ENCODE peak calls at places on chromosomes 6 and 20, in four cellular contexts. H, A, N and P are unnamed samples.

GRCh38 chr6:170286934-170287265 is 4.0 kb downstream of the DLL1 start:
- DNase-seq in N (no peak), H (no peak), A (no peak), P (no peak)

GRCh38 chr6:142551145-142551811 is 249.5 kb downstream of the ADGRG6 start:
- DNase-seq in H (no peak), N (no peak), A (no peak), P (no peak)

GRCh38 chr20:2693286-2693995 is 861 bp downstream of the EBF4 start:
- DNase-seq in N (no peak), H (peak; percentile 36), A (no peak), P (no peak)

GRCh38 chr6:137661601-137662000 is 167.4 kb upstream of the OLIG3 start:
- DNase-seq in H (no peak), N (no peak), A (no peak), P (peak; percentile 49)

GRCh38 chr6:122491915-122492537 is 20.4 kb upstream of the SERINC1 start:
- DNase-seq in H (peak; percentile 84), A (peak; percentile 82), N (peak; percentile 79), P (peak; percentile 79)

GRCh38 chr6:65707134-65707826 is at the start of gene EYS:
- DNase-seq in A (peak; percentile 92), H (no peak), N (no peak), P (no peak)

GRCh38 chr20:59027746-59028320 is 4.3 kb downstream of the ATP5F1E start:
- DNase-seq in H (no peak), N (no peak), A (no peak), P (no peak)

GRCh38 chr20:16486532-16486931 is 86.7 kb downstream of the KIF16B start:
- DNase-seq in H (no peak), A (no peak), N (no peak), P (no peak)

GRCh38 chr6:3620937-3621336 is 130.6 kb downstream of the PXDC1 start:
- DNase-seq in H (no peak), A (no peak), N (peak; percentile 41), P (no peak)

GRCh38 chr6:165961236-165961751 is 206.4 kb downstream of the TBXT start:
- DNase-seq in N (no peak), A (no peak), H (no peak), P (no peak)

GRCh38 chr20:51087306-51087705 is 64.4 kb upstream of the KCNG1 start:
- DNase-seq in A (no peak), N (no peak), H (no peak), P (no peak)

GRCh38 chr20:4951299-4951698 is 50.0 kb downstream of the SLC23A2 start:
- DNase-seq in H (no peak), A (no peak), N (no peak), P (no peak)